ENCODE peak calls at places on chromosomes 5 and 9, in four cellular contexts. One of them, this sample, is unnamed.

GRCh38 chr5:144469106-144469505 is 298.4 kb downstream of the KCTD16 start:
- DNase-seq in Peyer's patch: no peak
- DNase-seq in GM12892: no peak
- DNase-seq in HCT116: no peak
- DNase-seq in this sample: no peak

GRCh38 chr5:57735754-57736153 is 253.1 kb upstream of the ACTBL2 start:
- DNase-seq in Peyer's patch: no peak
- DNase-seq in GM12892: no peak
- DNase-seq in HCT116: peak; percentile 48
- DNase-seq in this sample: peak; percentile 21

GRCh38 chr5:8650197-8650596 is 781.2 kb downstream of the MTRR start:
- DNase-seq in Peyer's patch: no peak
- DNase-seq in HCT116: no peak
- DNase-seq in GM12892: no peak
- DNase-seq in this sample: no peak

GRCh38 chr5:2200261-2200965 is 317.7 kb upstream of the IRX4 start:
- DNase-seq in HCT116: no peak
- DNase-seq in Peyer's patch: peak; percentile 30
- DNase-seq in GM12892: no peak
- DNase-seq in this sample: no peak

GRCh38 chr5:56310711-56311204 is 77.6 kb upstream of the ANKRD55 start:
- DNase-seq in GM12892: no peak
- DNase-seq in HCT116: no peak
- DNase-seq in Peyer's patch: no peak
- DNase-seq in this sample: no peak

GRCh38 chr5:112865128-112865527 is 4.0 kb downstream of the SRP19 start:
- DNase-seq in Peyer's patch: no peak
- DNase-seq in HCT116: no peak
- DNase-seq in GM12892: no peak
- DNase-seq in this sample: no peak

GRCh38 chr5:32390819-32391591 is 53.5 kb downstream of the ZFR start:
- DNase-seq in Peyer's patch: no peak
- DNase-seq in HCT116: peak; percentile 7
- DNase-seq in GM12892: no peak
- DNase-seq in this sample: peak; percentile 36

GRCh38 chr9:34896112-34896511 is 62.0 kb upstream of the PHF24 start:
- DNase-seq in HCT116: no peak
- DNase-seq in Peyer's patch: no peak
- DNase-seq in GM12892: no peak
- DNase-seq in this sample: no peak

GRCh38 chr5:149808264-149808982 is 78.3 kb downstream of the PPARGC1B start:
- DNase-seq in Peyer's patch: no peak
- DNase-seq in GM12892: no peak
- DNase-seq in HCT116: no peak
- DNase-seq in this sample: no peak

GRCh38 chr9:127873886-127874285 is 3.6 kb downstream of the AK1 start:
- DNase-seq in GM12892: no peak
- DNase-seq in Peyer's patch: no peak
- DNase-seq in HCT116: no peak
- DNase-seq in this sample: peak; percentile 93

GRCh38 chr9:136671646-136672430 is 9.1 kb downstream of the EGFL7 start:
- DNase-seq in HCT116: no peak
- DNase-seq in GM12892: peak; percentile 86
- DNase-seq in Peyer's patch: peak; percentile 72
- DNase-seq in this sample: no peak

GRCh38 chr5:148075529-148075928 is 11.7 kb downstream of the SPINK5 start:
- DNase-seq in HCT116: no peak
- DNase-seq in GM12892: no peak
- DNase-seq in Peyer's patch: no peak
- DNase-seq in this sample: no peak

GRCh38 chr9:112777914-112778313 is 27.4 kb downstream of the SNX30 start:
- DNase-seq in Peyer's patch: no peak
- DNase-seq in GM12892: no peak
- DNase-seq in HCT116: no peak
- DNase-seq in this sample: peak; percentile 51

GRCh38 chr5:116358911-116359418 is 215.7 kb downstream of the SEMA6A start:
- DNase-seq in HCT116: no peak
- DNase-seq in Peyer's patch: no peak
- DNase-seq in GM12892: no peak
- DNase-seq in this sample: no peak

GRCh38 chr5:87825583-87825982 is 412.9 kb upstream of the CCNH start:
- DNase-seq in Peyer's patch: no peak
- DNase-seq in HCT116: no peak
- DNase-seq in GM12892: no peak
- DNase-seq in this sample: no peak

GRCh38 chr5:82151622-82152021 is 126.5 kb downstream of the RPS23 start:
- DNase-seq in HCT116: no peak
- DNase-seq in GM12892: no peak
- DNase-seq in Peyer's patch: no peak
- DNase-seq in this sample: no peak

GRCh38 chr5:154676508-154676907 is 78.7 kb upstream of the LARP1 start:
- DNase-seq in Peyer's patch: no peak
- DNase-seq in HCT116: no peak
- DNase-seq in GM12892: no peak
- DNase-seq in this sample: no peak

GRCh38 chr5:108748354-108749129 is 845 bp downstream of the FER start:
- DNase-seq in Peyer's patch: peak; percentile 99
- DNase-seq in HCT116: peak; percentile 98
- DNase-seq in GM12892: peak; percentile 78
- DNase-seq in this sample: peak; percentile 80
- TF ChIP-seq POLR2A in Peyer's patch: peak; percentile 96
- TF ChIP-seq POLR2A in HCT116: peak; percentile 87
- TF ChIP-seq POLR2A in GM12892: peak; percentile 97
- TF ChIP-seq POLR2A in this sample: peak; percentile 98

GRCh38 chr9:13383216-13383615 is 103.7 kb upstream of the MPDZ start:
- DNase-seq in Peyer's patch: no peak
- DNase-seq in GM12892: no peak
- DNase-seq in HCT116: no peak
- DNase-seq in this sample: no peak

GRCh38 chr9:13386324-13386723 is 106.8 kb upstream of the MPDZ start:
- DNase-seq in GM12892: no peak
- DNase-seq in HCT116: no peak
- DNase-seq in Peyer's patch: no peak
- DNase-seq in this sample: no peak

GRCh38 chr9:13386935-13387667 is 107.6 kb upstream of the MPDZ start:
- DNase-seq in GM12892: no peak
- DNase-seq in Peyer's patch: no peak
- DNase-seq in HCT116: no peak
- DNase-seq in this sample: no peak

GRCh38 chr9:13388157-13388556 is 108.7 kb upstream of the MPDZ start:
- DNase-seq in Peyer's patch: no peak
- DNase-seq in HCT116: no peak
- DNase-seq in GM12892: no peak
- DNase-seq in this sample: no peak

GRCh38 chr9:13387668-13388124 is 108.2 kb upstream of the MPDZ start:
- DNase-seq in Peyer's patch: no peak
- DNase-seq in GM12892: no peak
- DNase-seq in HCT116: no peak
- DNase-seq in this sample: no peak
- TF ChIP-seq POLR2A in Peyer's patch: no peak
- TF ChIP-seq POLR2A in GM12892: no peak
- TF ChIP-seq POLR2A in HCT116: no peak
- TF ChIP-seq POLR2A in this sample: no peak

GRCh38 chr5:132066871-132067270 is 6.4 kb downstream of the IL3 start:
- DNase-seq in GM12892: no peak
- DNase-seq in HCT116: no peak
- DNase-seq in Peyer's patch: no peak
- DNase-seq in this sample: no peak
- TF ChIP-seq POLR2A in GM12892: no peak
- TF ChIP-seq POLR2A in HCT116: no peak
- TF ChIP-seq POLR2A in Peyer's patch: no peak
- TF ChIP-seq POLR2A in this sample: no peak

DNA sequence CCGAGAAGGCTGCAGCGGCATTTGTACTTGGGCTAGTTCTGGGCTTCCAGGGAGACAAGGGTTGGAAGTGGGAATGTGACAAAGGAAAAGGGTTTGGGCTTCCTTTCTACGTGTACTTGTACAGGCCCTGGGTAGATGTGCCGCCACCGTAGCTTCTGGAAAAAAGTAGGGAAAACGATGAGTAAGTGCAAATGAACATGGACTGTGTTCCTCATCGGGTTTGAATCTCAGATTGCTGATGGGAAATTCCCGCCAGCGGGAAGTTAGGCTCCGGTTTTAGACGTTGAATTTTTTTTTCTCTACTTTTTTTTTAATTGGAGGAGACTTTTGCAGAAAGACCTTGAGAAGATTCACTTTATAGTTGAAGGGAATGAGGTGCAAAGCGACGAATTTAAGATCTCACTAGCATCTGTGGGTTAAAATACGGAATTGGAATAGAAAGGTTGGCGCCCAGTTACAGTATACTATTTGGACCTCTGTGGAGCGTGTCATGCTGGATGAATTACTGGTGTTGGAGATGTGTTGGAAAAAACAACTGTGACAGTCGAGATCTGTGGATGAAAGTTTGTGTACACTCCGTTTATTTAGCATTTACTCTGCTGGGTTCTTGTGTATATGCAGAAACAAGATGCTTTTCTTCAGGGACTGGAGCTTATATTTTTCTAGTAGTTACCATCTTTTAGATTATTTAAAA is 1.3 kb downstream of the G3BP1 start:
- DNase-seq in GM12892: no peak
- DNase-seq in HCT116: no peak
- DNase-seq in Peyer's patch: peak; percentile 56
- DNase-seq in this sample: no peak
- TF ChIP-seq POLR2A in GM12892: peak; percentile 16
- TF ChIP-seq POLR2A in HCT116: no peak
- TF ChIP-seq POLR2A in Peyer's patch: no peak
- TF ChIP-seq POLR2A in this sample: peak; percentile 1

DNA sequence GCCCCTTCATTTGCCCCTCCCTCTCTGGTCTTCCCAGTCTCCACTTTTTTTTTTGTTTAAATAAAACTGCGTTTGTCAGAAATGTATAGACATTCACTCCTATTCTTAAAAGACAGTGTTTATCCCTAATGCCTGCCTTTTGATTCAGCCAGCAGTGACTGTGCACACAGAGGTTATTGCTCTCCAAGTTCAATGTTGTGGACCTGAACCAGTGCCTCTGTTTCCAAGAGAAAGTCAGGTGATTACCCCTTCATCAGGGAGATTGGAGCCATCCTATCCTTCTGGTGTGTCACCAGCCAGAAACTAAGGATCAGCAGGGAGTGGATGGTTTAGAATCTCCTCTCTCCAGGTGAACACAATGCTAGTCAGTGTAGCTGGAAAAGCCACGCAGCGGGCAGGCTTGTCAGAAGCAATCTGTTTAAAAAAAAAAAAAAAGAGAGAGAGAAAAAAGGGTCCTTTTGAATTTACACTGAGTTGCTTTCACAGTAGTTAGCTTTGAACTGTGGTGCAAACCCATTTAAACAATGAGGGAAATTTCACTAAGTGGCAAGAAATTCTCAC is 167.5 kb upstream of the DMRT1 start:
- DNase-seq in HCT116: no peak
- DNase-seq in GM12892: no peak
- DNase-seq in Peyer's patch: no peak
- DNase-seq in this sample: no peak
- TF ChIP-seq POLR2A in HCT116: no peak
- TF ChIP-seq POLR2A in GM12892: no peak
- TF ChIP-seq POLR2A in Peyer's patch: no peak
- TF ChIP-seq POLR2A in this sample: no peak

DNA sequence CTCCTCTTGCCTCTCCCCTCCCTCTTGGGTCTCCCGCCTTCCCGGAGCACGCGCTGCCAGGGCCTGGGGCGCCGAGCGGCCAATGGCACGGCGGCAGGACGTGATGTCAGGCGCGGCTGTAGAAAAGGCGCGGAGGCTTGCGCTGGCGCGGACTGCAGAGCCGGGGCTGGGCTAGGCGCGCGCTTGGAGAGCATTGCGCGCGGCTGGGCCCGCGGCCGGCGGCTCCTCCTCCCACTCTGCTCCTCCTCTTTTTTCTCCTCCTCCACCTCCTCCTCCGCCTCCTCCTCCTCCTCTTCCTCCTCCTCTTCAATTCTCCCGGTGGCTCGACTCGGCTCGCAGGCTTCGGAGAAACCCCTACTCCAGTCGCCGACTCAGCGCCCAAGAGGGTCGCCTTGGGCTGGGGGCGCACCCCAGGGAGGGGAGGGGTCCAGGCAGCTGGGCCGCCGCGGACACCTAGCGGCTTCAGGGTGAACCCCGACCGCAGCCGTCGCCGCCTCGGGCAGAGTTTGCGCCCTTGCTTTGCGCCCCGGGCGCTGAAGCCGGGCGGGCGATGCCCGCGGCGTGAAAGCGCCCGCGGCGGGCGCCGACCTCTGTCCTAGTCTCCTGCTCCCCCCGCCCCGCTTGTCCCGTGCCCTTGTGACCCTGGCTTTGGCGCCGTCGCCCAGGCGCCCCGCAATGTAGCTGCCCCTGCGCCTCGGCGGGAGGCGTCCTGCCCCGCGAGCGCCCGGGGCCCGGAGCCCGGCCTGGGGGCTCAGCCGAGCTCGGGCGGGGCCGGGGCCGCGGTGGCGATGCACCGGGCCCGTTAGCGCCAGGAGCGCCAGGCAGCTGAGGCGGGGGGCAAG is at the start of gene LHX2:
- DNase-seq in GM12892: peak; percentile 71
- DNase-seq in HCT116: peak; percentile 75
- DNase-seq in Peyer's patch: no peak
- DNase-seq in this sample: peak; percentile 100
- TF ChIP-seq POLR2A in GM12892: no peak
- TF ChIP-seq POLR2A in HCT116: peak; percentile 40
- TF ChIP-seq POLR2A in Peyer's patch: no peak
- TF ChIP-seq POLR2A in this sample: peak; percentile 48

DNA sequence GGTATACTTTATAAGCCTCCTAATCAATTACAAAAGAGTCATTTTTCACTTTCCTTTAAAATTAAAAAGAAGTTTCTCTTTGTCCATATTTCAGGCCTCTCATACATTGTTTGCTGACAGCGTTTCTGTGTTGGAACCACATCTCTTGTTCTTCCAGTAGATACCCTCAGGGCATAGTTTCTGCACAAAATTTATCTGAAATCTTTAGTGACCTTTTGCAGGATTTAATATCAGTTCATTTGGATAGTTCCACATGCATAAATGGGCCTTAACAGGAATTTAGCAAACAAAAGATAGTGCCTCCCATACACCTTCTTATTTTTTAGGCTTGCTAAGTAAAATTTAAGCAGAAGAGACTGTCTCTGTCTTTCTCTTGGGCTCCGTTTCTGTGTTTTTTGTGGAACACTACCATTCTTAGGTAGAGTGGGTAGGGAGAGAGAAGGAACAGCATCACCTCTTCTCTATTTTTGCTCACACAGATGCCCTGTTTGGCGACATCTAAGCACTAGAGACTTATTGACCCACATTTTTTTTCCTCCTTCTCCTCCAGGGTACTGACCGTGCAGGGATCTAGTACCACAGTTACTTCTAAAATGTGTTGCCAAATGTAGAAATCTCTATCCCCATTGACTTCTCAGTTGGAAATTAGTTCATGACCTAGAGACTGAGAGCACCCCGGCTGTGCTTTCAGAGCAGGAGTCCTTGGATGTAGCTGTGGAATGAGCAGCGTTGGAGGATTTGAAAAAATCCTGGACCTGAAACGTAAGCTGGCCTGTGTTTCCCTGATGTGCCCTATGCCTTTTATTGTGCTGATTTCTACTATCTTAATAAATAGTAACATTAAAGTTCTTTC is 22.1 kb downstream of the ARHGAP26 start:
- DNase-seq in HCT116: no peak
- DNase-seq in Peyer's patch: no peak
- DNase-seq in GM12892: no peak
- DNase-seq in this sample: no peak
- TF ChIP-seq POLR2A in HCT116: no peak
- TF ChIP-seq POLR2A in Peyer's patch: no peak
- TF ChIP-seq POLR2A in GM12892: no peak
- TF ChIP-seq POLR2A in this sample: no peak

GRCh38 chr5:68433921-68434879 is 218.6 kb downstream of the PIK3R1 start:
- DNase-seq in HCT116: peak; percentile 90
- DNase-seq in Peyer's patch: peak; percentile 95
- DNase-seq in GM12892: peak; percentile 58
- DNase-seq in this sample: peak; percentile 67
- TF ChIP-seq POLR2A in HCT116: no peak
- TF ChIP-seq POLR2A in Peyer's patch: no peak
- TF ChIP-seq POLR2A in GM12892: peak; percentile 53
- TF ChIP-seq POLR2A in this sample: no peak